ENCODE peak calls at places on chromosomes 2 and 18, in seven cellular contexts. B is IMR-90, R is neuronal stem cell, D is H1, J is H9, X is trophoblast cell, P is mesenchymal stem cell. Y is an unnamed sample.

GRCh38 chr2:110106642-110107041 is 9.0 kb downstream of the MALL start:
- DNase-seq in J (no peak), R (no peak), X (no peak), B (peak), D (no peak), P (peak), Y (no peak)

GRCh38 chr18:47247833-47248609 is 3.4 kb downstream of the SKOR2 start:
- DNase-seq in J (peak), R (no peak), X (no peak), B (no peak), D (no peak), P (no peak), Y (no peak)

GRCh38 chr2:72415781-72416180 is 268.1 kb upstream of the CYP26B1 start:
- DNase-seq in D (no peak), R (no peak), P (no peak), X (no peak), B (no peak), J (no peak), Y (no peak)

GRCh38 chr2:15939556-15939853 is 845 bp upstream of the MYCN start:
- DNase-seq in P (no peak), B (no peak), J (peak), R (no peak), D (no peak), X (no peak), Y (no peak)

GRCh38 chr2:108960006-108960405 is 29.0 kb downstream of the EDAR start:
- DNase-seq in X (no peak), P (no peak), D (no peak), R (no peak), B (no peak), J (no peak), Y (peak)

GRCh38 chr2:128282246-128282975 is 36.3 kb downstream of the HS6ST1 start:
- DNase-seq in J (no peak), D (no peak), R (no peak), B (no peak), P (no peak), X (peak), Y (no peak)

GRCh38 chr2:196331143-196331542 is 159.8 kb upstream of the STK17B start:
- DNase-seq in D (no peak), P (peak), X (no peak), B (peak), R (no peak), J (no peak), Y (no peak)

GRCh38 chr18:25561923-25562322 is 210.0 kb upstream of the ZNF521 start:
- DNase-seq in P (peak), R (peak), J (no peak), X (peak), D (no peak), B (peak), Y (peak)

GRCh38 chr2:62741954-62742722 is 36.6 kb downstream of the EHBP1 start:
- DNase-seq in P (no peak), J (no peak), D (no peak), B (no peak), R (no peak), X (no peak), Y (no peak)

DNA sequence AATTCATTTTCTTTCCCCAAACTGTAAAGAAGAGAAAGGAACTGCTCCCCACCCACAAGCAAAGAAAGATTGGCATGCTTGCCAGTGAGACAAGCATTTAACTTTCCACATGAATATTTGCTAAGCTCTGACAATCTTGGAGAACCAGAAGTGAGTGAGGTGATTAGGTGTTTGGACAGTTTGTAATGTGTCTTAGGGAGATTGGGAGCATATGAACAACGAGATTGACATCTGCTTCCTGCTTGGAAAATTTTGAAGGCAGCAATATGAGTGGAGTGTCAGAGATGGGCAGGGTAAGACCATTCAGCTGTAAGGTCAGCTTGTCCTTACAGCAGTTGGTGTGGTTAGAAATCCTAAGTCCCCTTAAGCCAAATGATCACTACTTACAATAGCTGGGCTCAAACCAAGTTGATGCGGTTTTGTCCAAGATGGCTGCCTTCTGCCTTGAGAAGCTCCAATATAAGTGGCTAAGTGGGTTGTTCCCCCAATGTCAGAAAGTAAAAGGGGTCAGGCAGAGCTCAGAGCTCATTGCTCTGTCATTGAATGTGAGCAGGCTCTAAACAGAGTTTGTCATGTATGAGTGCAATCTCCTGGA is 36.0 kb upstream of the GALNT5 start:
- DNase-seq in X (no peak), J (no peak), R (no peak), D (no peak), P (no peak), B (no peak), Y (no peak)
- H2BK120ac ChIP-seq in X (no peak), J (no peak), R (no peak), D (no peak), P (no peak), B (no peak), Y (no peak)

GRCh38 chr2:3219536-3219935 is 158.1 kb downstream of the EIPR1 start:
- DNase-seq in P (no peak), J (no peak), D (no peak), X (no peak), R (no peak), B (no peak), Y (no peak)

GRCh38 chr2:3222636-3223035 is 155.0 kb downstream of the EIPR1 start:
- DNase-seq in B (no peak), J (no peak), X (no peak), P (no peak), R (no peak), D (no peak), Y (peak)

GRCh38 chr2:3229221-3229620 is 148.4 kb downstream of the EIPR1 start:
- DNase-seq in X (no peak), J (no peak), R (no peak), P (no peak), B (no peak), D (no peak), Y (no peak)

GRCh38 chr2:3223080-3223923 is 154.3 kb downstream of the EIPR1 start:
- DNase-seq in P (no peak), R (no peak), B (peak), J (no peak), D (no peak), X (no peak), Y (no peak)

GRCh38 chr2:3224681-3225080 is 152.9 kb downstream of the EIPR1 start:
- DNase-seq in R (no peak), P (no peak), B (no peak), D (no peak), X (no peak), J (no peak), Y (no peak)
- H3K4ac ChIP-seq in R (no peak), P (no peak), B (no peak), D (no peak), X (no peak), J (no peak), Y (no peak)

GRCh38 chr2:170070778-170071177 is 107.2 kb upstream of the MYO3B start:
- DNase-seq in D (no peak), P (no peak), B (no peak), X (no peak), R (no peak), J (no peak), Y (no peak)
- H2AK5ac ChIP-seq in D (no peak), P (no peak), B (no peak), X (no peak), R (no peak), J (no peak), Y (no peak)

DNA sequence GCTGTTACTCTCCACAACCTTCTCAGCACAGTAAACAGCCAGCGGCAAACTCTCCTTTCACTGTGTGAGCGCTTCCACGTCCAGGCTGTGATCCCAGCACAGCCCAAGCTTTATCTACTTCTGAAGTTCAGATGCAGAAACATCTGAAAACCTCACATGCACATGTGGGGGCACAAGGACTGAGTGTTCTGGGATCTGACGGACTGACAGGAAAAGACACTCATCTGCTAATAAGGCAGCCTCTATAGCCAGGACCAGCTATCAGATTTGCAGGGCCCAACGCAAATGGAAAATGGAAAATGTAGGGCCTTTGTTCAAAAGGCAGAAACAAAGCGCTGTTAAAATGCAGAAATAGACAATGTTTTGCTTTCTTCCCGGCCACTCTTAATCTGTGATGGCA is 133.8 kb upstream of the ARHGAP28 start:
- DNase-seq in X (no peak), J (no peak), B (no peak), R (no peak), P (no peak), D (no peak), Y (no peak)
- H2BK120ac ChIP-seq in X (no peak), J (no peak), B (no peak), R (no peak), P (no peak), D (no peak), Y (peak)

GRCh38 chr2:21617885-21618434 is 494.2 kb downstream of the TDRD15 start:
- DNase-seq in X (no peak), B (no peak), P (no peak), D (no peak), J (no peak), R (no peak), Y (no peak)
- H3K4ac ChIP-seq in X (no peak), B (no peak), P (no peak), D (no peak), J (no peak), R (no peak), Y (no peak)

GRCh38 chr2:184338776-184339175 is 259.6 kb upstream of the ZNF804A start:
- DNase-seq in R (no peak), B (no peak), D (no peak), X (no peak), J (no peak), P (no peak), Y (peak)

GRCh38 chr2:184339966-184340365 is 258.4 kb upstream of the ZNF804A start:
- DNase-seq in P (no peak), J (no peak), X (no peak), R (no peak), B (no peak), D (no peak), Y (no peak)

DNA sequence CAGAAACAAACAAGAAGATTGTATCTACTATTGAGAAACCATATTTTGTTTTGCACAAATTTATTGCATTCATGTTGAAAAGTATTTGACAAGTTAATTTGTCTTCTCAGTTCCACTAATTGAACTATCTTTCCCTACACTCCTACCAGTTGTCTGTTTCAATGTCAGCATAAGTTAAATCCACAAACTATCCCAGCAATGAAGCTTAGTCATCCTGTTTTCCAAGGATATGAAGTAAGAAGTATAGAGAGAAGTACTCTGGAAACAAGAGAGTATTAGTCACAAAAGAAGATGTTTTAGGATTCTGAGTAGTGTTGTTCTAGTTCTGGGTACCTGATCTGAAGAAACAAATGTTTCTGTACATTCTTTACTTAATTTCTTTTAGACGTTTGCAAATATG is 261.6 kb upstream of the ZNF804A start:
- DNase-seq in X (peak), D (no peak), B (peak), P (peak), J (no peak), R (no peak), Y (peak)
- H2AK5ac ChIP-seq in X (no peak), D (no peak), B (no peak), P (no peak), J (no peak), R (no peak), Y (no peak)

GRCh38 chr2:107027797-107028196 is 141.8 kb upstream of the ST6GAL2 start:
- DNase-seq in X (no peak), B (no peak), D (no peak), P (no peak), J (no peak), R (no peak), Y (no peak)

GRCh38 chr2:107025291-107025857 is 139.4 kb upstream of the ST6GAL2 start:
- DNase-seq in J (no peak), R (no peak), X (no peak), P (no peak), D (no peak), B (no peak), Y (no peak)

GRCh38 chr2:107025869-107026380 is 140.0 kb upstream of the ST6GAL2 start:
- DNase-seq in R (no peak), P (peak), J (no peak), B (peak), D (no peak), X (no peak), Y (no peak)

GRCh38 chr2:107027205-107027604 is 141.2 kb upstream of the ST6GAL2 start:
- DNase-seq in R (no peak), P (no peak), D (no peak), X (no peak), J (no peak), B (no peak), Y (no peak)
- H2BK120ac ChIP-seq in R (no peak), P (no peak), D (no peak), X (no peak), J (no peak), B (no peak), Y (no peak)

DNA sequence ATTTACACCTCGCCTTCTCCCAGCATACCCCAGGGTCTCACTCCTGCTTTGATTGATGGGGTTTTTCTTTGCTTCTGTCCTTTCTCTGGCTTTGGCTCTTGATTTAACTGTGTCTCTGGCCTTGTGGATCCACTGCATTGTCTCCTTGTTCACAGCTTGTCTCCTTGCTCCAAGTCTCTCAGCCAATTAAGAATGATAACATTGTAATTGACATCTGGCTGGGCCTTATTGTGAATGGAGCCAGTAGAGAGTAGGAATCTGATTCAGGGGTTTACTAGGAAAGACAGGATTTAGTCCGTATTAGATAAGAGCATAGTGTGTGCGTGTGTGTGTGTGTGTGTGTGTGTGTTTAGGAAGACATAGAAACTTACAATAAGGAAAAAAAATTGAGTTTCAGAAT is 1019.6 kb downstream of the TMEM182 start:
- DNase-seq in B (no peak), J (no peak), P (no peak), R (peak), X (no peak), D (no peak), Y (peak)
- H3K4ac ChIP-seq in B (no peak), J (no peak), P (no peak), R (no peak), X (no peak), D (no peak), Y (no peak)

DNA sequence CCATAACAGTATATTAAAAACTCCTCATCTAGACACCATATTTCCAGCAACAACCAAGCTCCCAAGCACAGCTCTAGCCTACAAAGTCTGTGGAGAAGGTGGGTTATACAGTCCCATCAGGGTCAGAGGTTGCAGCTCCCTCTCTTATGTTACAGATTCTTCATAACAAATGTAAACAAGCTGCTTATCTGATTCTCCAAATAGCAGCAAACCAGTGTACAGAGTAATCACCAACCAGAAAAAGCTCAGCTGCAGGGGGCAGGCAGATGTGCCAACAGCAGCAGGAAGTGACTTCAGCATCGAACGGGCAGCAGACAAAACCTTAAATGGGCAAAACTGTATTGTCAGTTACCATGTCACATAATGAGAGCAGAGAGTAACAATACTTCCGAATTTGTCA is 52.9 kb upstream of the NABP1 start:
- DNase-seq in P (no peak), X (peak), B (no peak), R (no peak), J (no peak), D (no peak), Y (no peak)
- H2AK5ac ChIP-seq in P (peak), X (no peak), B (peak), R (no peak), J (no peak), D (no peak), Y (no peak)

GRCh38 chr2:68558576-68558975 is 84.8 kb upstream of the PROKR1 start:
- DNase-seq in X (no peak), D (no peak), J (no peak), P (no peak), R (no peak), B (no peak), Y (no peak)
- H2BK120ac ChIP-seq in X (no peak), D (no peak), J (no peak), P (no peak), R (no peak), B (no peak), Y (no peak)

Y was measured in mesendoderm.